ENCODE peak calls at places on chromosomes 12 and 14, in five cellular contexts. O is RWPE2, G is lung, P is fibroblast of lung, C is progenitor cell of endocrine pancreas. D is an unnamed sample.

GRCh38 chr12:124713436-124714082 is 146.1 kb upstream of the NCOR2 start:
- DNase-seq in G (peak; percentile 47), C (no peak), P (peak; percentile 95), O (no peak), D (peak; percentile 74)

GRCh38 chr12:21169878-21170472 is 39.0 kb downstream of the SLCO1B1 start:
- DNase-seq in P (peak; percentile 9), C (peak; percentile 78), G (no peak), O (no peak), D (peak; percentile 17)

GRCh38 chr12:132852496-132852895 is 23.8 kb upstream of the GOLGA3 start:
- DNase-seq in C (no peak), O (no peak), P (no peak), G (no peak), D (no peak)

GRCh38 chr14:38404100-38404541 is 148.2 kb upstream of the CLEC14A start:
- DNase-seq in C (no peak), G (no peak), O (no peak), P (peak; percentile 89), D (no peak)

GRCh38 chr12:26630546-26631027 is 202.4 kb downstream of the ITPR2 start:
- DNase-seq in P (peak; percentile 95), G (no peak), C (no peak), O (no peak), D (no peak)

GRCh38 chr14:61101803-61102548 is 120.9 kb downstream of the SLC38A6 start:
- DNase-seq in G (no peak), O (no peak), P (peak; percentile 76), C (no peak), D (no peak)

GRCh38 chr14:67729072-67729561 is 27.4 kb downstream of the RDH12 start:
- DNase-seq in P (no peak), C (peak; percentile 32), O (no peak), G (peak; percentile 57), D (no peak)

GRCh38 chr12:131024026-131024425 is 70.3 kb downstream of the ADGRD1 start:
- DNase-seq in C (no peak), O (no peak), G (no peak), P (no peak), D (no peak)

GRCh38 chr12:109744991-109745942 is 31.6 kb downstream of the FAM222A start:
- DNase-seq in C (no peak), G (no peak), P (no peak), O (no peak), D (no peak)

GRCh38 chr12:112967306-112967705 is 11.0 kb upstream of the OAS2 start:
- DNase-seq in O (no peak), P (no peak), G (no peak), C (no peak), D (peak; percentile 5)

GRCh38 chr12:98551787-98552186 is 36.4 kb downstream of the TMPO start:
- DNase-seq in G (no peak), O (no peak), C (no peak), P (no peak), D (no peak)

GRCh38 chr14:68164723-68165122 is 345.1 kb downstream of the RAD51B start:
- DNase-seq in P (no peak), G (no peak), O (no peak), C (no peak), D (no peak)

GRCh38 chr14:89498836-89499235 is 81.8 kb upstream of the FOXN3 start:
- DNase-seq in P (no peak), C (no peak), G (no peak), O (no peak), D (no peak)

GRCh38 chr14:67010602-67011001 is 178.6 kb upstream of the GARIN2 start:
- DNase-seq in O (no peak), P (no peak), C (no peak), G (no peak), D (no peak)

GRCh38 chr12:8913702-8914032 is 642 bp upstream of the PHC1 start:
- DNase-seq in C (no peak), O (no peak), P (peak; percentile 15), G (no peak), D (no peak)

GRCh38 chr12:123150273-123150803 is 552 bp downstream of the PITPNM2 start:
- DNase-seq in P (no peak), O (no peak), C (peak; percentile 19), G (no peak), D (peak; percentile 24)

GRCh38 chr14:99329711-99330315 is 57.8 kb upstream of the BCL11B start:
- DNase-seq in P (no peak), G (no peak), O (no peak), C (no peak), D (no peak)

GRCh38 chr12:57529831-57530230 is 7.2 kb downstream of the MBD6 start:
- DNase-seq in P (no peak), C (no peak), O (no peak), G (no peak), D (no peak)

GRCh38 chr12:5807090-5807414 is 138.0 kb downstream of the ANO2 start:
- DNase-seq in G (no peak), O (no peak), C (no peak), P (peak; percentile 86), D (no peak)

GRCh38 chr14:97402279-97402678 is 605.1 kb downstream of the VRK1 start:
- DNase-seq in C (no peak), G (no peak), O (no peak), P (no peak), D (no peak)

GRCh38 chr12:513446-513845 is 53.7 kb downstream of the B4GALNT3 start:
- DNase-seq in G (no peak), P (no peak), O (no peak), C (no peak), D (no peak)

GRCh38 chr14:25828562-25828961 is 769.3 kb downstream of the NOVA1 start:
- DNase-seq in G (no peak), P (no peak), O (no peak), C (no peak), D (no peak)

GRCh38 chr14:25836647-25837046 is 761.2 kb downstream of the NOVA1 start:
- DNase-seq in P (no peak), G (no peak), C (no peak), O (no peak), D (no peak)

GRCh38 chr14:25837431-25837950 is 760.3 kb downstream of the NOVA1 start:
- DNase-seq in O (no peak), C (no peak), G (no peak), P (peak; percentile 14), D (no peak)

DNA sequence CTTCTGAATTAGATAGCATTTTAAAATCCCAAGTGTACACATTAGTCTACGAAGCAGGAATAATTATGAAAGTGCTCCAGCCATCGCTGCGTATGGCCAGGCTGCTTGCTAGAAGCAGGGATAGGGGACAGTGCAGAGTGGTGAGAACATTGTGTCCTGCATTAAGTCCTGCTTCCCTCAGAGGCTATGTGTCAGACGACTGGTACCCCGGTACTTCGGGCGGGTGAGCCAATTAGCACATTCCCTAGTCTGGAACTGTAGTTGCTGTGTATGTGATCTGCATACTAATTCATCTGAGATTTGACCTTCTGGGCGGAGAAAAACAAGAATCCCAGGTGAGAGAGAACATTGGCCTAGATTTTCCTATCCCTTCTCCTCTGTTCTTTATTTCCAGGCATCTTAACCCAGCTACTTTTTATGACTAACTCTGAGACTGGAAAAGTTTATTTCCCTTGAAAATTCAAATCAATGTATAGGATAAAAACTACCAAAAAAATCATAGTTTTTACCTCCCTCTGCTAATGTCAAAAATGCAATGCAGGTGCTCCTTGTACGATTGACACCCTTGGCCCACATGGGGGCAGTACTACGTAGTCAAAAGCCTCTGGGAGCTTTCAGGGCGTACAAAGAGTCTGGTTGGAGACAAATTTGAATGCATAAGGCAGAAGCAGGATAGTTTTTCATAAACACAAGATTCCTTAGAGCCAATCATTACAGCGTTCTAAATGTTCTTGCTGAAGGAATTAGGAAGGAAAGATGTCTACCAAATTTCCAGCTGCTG is 764.3 kb downstream of the NOVA1 start:
- DNase-seq in G (no peak), O (no peak), P (peak; percentile 13), C (peak; percentile 31), D (no peak)
- TF ChIP-seq CTCF in G (no peak), O (peak; percentile 70), P (no peak), C (peak; percentile 80), D (no peak)

GRCh38 chr12:3134526-3135135 is 57.5 kb downstream of the TSPAN9 start:
- DNase-seq in P (no peak), G (no peak), O (no peak), C (no peak), D (no peak)

GRCh38 chr12:3137268-3137761 is 60.1 kb downstream of the TSPAN9 start:
- DNase-seq in C (no peak), O (no peak), P (peak; percentile 26), G (no peak), D (no peak)

GRCh38 chr12:3136641-3137267 is 59.6 kb downstream of the TSPAN9 start:
- DNase-seq in P (no peak), C (no peak), O (no peak), G (no peak), D (no peak)

GRCh38 chr12:3134126-3134525 is 56.9 kb downstream of the TSPAN9 start:
- DNase-seq in C (no peak), O (no peak), G (no peak), P (no peak), D (no peak)

GRCh38 chr12:3135522-3136461 is 58.6 kb downstream of the TSPAN9 start:
- DNase-seq in C (peak; percentile 52), G (no peak), O (no peak), P (peak; percentile 63), D (peak; percentile 86)
- TF ChIP-seq CTCF in C (peak; percentile 98), G (peak; percentile 49), O (peak; percentile 84), P (peak; percentile 71), D (peak; percentile 84)

GRCh38 chr12:44465139-44465538 is 411.0 kb downstream of the NELL2 start:
- DNase-seq in P (no peak), G (no peak), C (no peak), O (no peak), D (no peak)
- TF ChIP-seq CTCF in P (no peak), G (no peak), C (peak; percentile 36), O (no peak), D (no peak)

GRCh38 chr12:105227879-105228278 is 8.1 kb downstream of the APPL2 start:
- DNase-seq in O (no peak), C (no peak), P (no peak), G (no peak), D (no peak)
- TF ChIP-seq CTCF in O (no peak), C (no peak), P (no peak), G (no peak), D (no peak)

DNA sequence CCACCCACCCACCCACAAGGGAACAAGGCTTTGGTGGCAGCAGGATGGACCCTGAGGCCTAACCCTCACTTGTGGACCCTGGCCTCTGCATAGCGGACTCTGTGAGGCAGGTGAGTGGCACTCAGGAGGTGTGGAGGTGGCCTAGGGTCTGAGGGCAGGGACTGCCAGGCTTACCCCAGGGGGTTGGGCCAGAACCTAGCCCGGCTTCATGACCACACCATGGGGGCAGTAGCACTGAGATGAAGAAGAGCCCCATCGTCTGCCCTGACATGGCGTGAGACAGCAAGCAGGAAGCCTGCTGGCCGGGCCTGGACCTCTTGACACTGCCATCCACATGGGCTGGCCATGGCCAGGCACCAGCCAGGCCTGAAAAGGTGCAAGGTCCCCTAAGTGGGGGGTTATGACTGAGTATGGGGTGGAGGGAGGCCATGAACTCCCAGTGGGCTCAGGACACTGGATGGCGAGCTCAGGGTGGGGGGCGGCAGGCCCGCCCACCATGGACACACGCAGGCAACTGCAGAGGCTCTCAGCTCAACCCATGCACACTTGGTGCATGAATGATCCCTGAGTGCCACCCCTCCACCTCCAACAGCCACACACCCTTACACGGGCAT is 29.3 kb downstream of the JAG2 start:
- DNase-seq in P (no peak), O (peak; percentile 66), G (no peak), C (no peak), D (no peak)
- TF ChIP-seq CTCF in P (no peak), O (no peak), G (no peak), C (no peak), D (no peak)